ENCODE peak calls at places on chromosome 4, in four cellular contexts. Z, D, Q and E are unnamed samples.

GRCh38 chr4:17958185-17958584 is 63.4 kb downstream of the LCORL start:
- DNase-seq in Z (no peak), D (no peak), Q (no peak), E (no peak)

GRCh38 chr4:8118035-8118434 is 40.6 kb downstream of the ABLIM2 start:
- DNase-seq in Z (no peak), D (no peak), Q (no peak), E (no peak)

GRCh38 chr4:26028793-26029511 is 114.9 kb downstream of the SMIM20 start:
- DNase-seq in Z (peak; percentile 72), D (peak; percentile 70), Q (peak; percentile 71), E (peak; percentile 46)

GRCh38 chr4:70704333-70705145 is 16.2 kb downstream of the UTP3 start:
- DNase-seq in Z (peak; percentile 68), D (peak; percentile 58), Q (peak; percentile 88), E (peak; percentile 78)

GRCh38 chr4:95209942-95210341 is 338.8 kb downstream of the UNC5C start:
- DNase-seq in Z (no peak), D (no peak), Q (no peak), E (no peak)

GRCh38 chr4:33566649-33567048 is 2677.7 kb downstream of the ARAP2 start:
- DNase-seq in Z (no peak), D (no peak), Q (no peak), E (no peak)

GRCh38 chr4:81166431-81166830 is 48.6 kb downstream of the PRKG2 start:
- DNase-seq in Z (peak; percentile 36), D (no peak), Q (no peak), E (no peak)

GRCh38 chr4:10020871-10021676 is at the start of gene SLC2A9:
- DNase-seq in Z (no peak), D (no peak), Q (peak; percentile 33), E (peak; percentile 78)

GRCh38 chr4:138967313-138967712 is 48.3 kb upstream of the NOCT start:
- DNase-seq in Z (peak; percentile 90), D (no peak), Q (no peak), E (no peak)